ENCODE peak calls at places on chromosomes 12 and 14, in four cellular contexts. One of them, this sample, is unnamed.

GRCh38 chr14:58362798-58363412 is 32.8 kb upstream of the TOMM20L start:
- DNase-seq in aorta: no peak
- DNase-seq in sigmoid colon: no peak
- DNase-seq in testis: no peak
- DNase-seq in this sample: peak

GRCh38 chr14:35400707-35401421 is 3.7 kb downstream of the NFKBIA start:
- DNase-seq in testis: no peak
- DNase-seq in aorta: no peak
- DNase-seq in sigmoid colon: peak
- DNase-seq in this sample: peak

GRCh38 chr12:66066929-66067281 is 63.6 kb downstream of the LLPH start:
- DNase-seq in aorta: no peak
- DNase-seq in testis: no peak
- DNase-seq in sigmoid colon: no peak
- DNase-seq in this sample: no peak

GRCh38 chr14:85124896-85125295 is 405.0 kb upstream of the FLRT2 start:
- DNase-seq in aorta: no peak
- DNase-seq in testis: no peak
- DNase-seq in sigmoid colon: no peak
- DNase-seq in this sample: no peak

GRCh38 chr12:121392325-121392716 is 7.6 kb upstream of the RNF34 start:
- DNase-seq in sigmoid colon: no peak
- DNase-seq in aorta: no peak
- DNase-seq in testis: no peak
- DNase-seq in this sample: no peak

GRCh38 chr14:42475289-42475688 is 868.6 kb downstream of the LRFN5 start:
- DNase-seq in sigmoid colon: no peak
- DNase-seq in testis: no peak
- DNase-seq in aorta: no peak
- DNase-seq in this sample: no peak

GRCh38 chr14:56216631-56217379 is 98.6 kb downstream of the PELI2 start:
- DNase-seq in sigmoid colon: no peak
- DNase-seq in aorta: peak
- DNase-seq in testis: peak
- DNase-seq in this sample: peak

GRCh38 chr14:96265387-96265786 is 9.4 kb downstream of the BDKRB1 start:
- DNase-seq in aorta: no peak
- DNase-seq in testis: no peak
- DNase-seq in sigmoid colon: no peak
- DNase-seq in this sample: no peak

GRCh38 chr14:68548194-68549056 is 244.4 kb downstream of the ZFP36L1 start:
- DNase-seq in testis: peak
- DNase-seq in sigmoid colon: peak
- DNase-seq in aorta: peak
- DNase-seq in this sample: peak

GRCh38 chr12:107415834-107416233 is 269.8 kb upstream of the PWP1 start:
- DNase-seq in aorta: no peak
- DNase-seq in sigmoid colon: no peak
- DNase-seq in testis: no peak
- DNase-seq in this sample: no peak

GRCh38 chr14:44446965-44447364 is 60.1 kb downstream of the FSCB start:
- DNase-seq in aorta: no peak
- DNase-seq in sigmoid colon: no peak
- DNase-seq in testis: no peak
- DNase-seq in this sample: no peak

GRCh38 chr12:57611116-57611809 is at the start of gene ARHGEF25:
- DNase-seq in testis: peak
- DNase-seq in sigmoid colon: peak
- DNase-seq in aorta: peak
- DNase-seq in this sample: peak

GRCh38 chr12:88185988-88186387 is 43.9 kb downstream of the TMTC3 start:
- DNase-seq in testis: no peak
- DNase-seq in aorta: no peak
- DNase-seq in sigmoid colon: no peak
- DNase-seq in this sample: no peak

GRCh38 chr12:43824207-43824775 is 11.6 kb upstream of the TMEM117 start:
- DNase-seq in testis: no peak
- DNase-seq in aorta: no peak
- DNase-seq in sigmoid colon: no peak
- DNase-seq in this sample: no peak

GRCh38 chr14:93114713-93115068 is 1.0 kb downstream of the ITPK1 start:
- DNase-seq in testis: no peak
- DNase-seq in sigmoid colon: no peak
- DNase-seq in aorta: peak
- DNase-seq in this sample: no peak

GRCh38 chr12:68269727-68270126 is 16.3 kb upstream of the IL22 start:
- DNase-seq in testis: no peak
- DNase-seq in aorta: no peak
- DNase-seq in sigmoid colon: no peak
- DNase-seq in this sample: no peak

GRCh38 chr12:68267892-68268396 is 14.5 kb upstream of the IL22 start:
- DNase-seq in aorta: no peak
- DNase-seq in testis: no peak
- DNase-seq in sigmoid colon: no peak
- DNase-seq in this sample: peak

GRCh38 chr12:68271346-68271745 is 17.9 kb upstream of the IL22 start:
- DNase-seq in aorta: no peak
- DNase-seq in testis: no peak
- DNase-seq in sigmoid colon: no peak
- DNase-seq in this sample: peak

GRCh38 chr12:68270358-68270757 is 17.0 kb upstream of the IL22 start:
- DNase-seq in testis: no peak
- DNase-seq in aorta: no peak
- DNase-seq in sigmoid colon: no peak
- DNase-seq in this sample: no peak

DNA sequence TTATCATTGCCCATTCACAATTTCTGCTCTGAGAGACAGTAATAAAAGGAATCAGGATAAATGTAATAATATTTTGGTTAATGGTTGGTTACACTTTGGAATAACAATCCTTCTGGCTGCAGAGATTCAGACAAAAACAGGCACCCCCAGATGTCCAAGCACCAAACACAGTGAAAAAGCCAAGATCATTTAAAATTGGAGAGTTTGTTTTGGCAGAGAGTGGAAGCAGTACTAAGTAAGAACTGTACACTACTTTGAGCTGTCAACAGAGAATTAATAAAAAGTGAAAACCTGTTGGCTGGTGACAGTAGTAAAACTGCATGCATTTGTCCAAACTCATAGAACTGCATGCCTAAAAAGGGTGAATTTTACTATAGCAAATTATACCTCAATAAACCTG is 15.6 kb upstream of the IL22 start:
- DNase-seq in testis: no peak
- DNase-seq in sigmoid colon: no peak
- DNase-seq in aorta: no peak
- DNase-seq in this sample: no peak
- H3K27ac ChIP-seq in testis: no peak
- H3K27ac ChIP-seq in sigmoid colon: no peak
- H3K27ac ChIP-seq in aorta: no peak
- H3K27ac ChIP-seq in this sample: no peak

DNA sequence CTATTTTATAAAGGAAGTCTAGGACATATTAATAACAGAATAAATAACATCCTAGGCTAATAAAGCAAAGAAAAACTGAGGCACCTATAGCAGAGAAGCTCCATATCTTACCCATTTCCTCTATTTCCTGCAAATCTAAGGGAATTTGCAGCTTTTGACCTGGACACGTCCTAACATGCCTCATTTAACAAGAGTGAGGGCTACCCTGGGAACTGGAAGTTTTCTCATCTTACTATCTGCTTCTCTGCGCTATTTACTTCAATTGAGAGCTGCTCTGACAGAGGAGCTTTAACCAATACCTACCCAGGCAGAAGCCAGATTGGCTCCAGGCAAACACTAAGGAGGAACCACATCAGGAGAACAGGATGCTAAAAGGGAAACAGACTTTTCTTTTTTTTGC is 5.7 kb downstream of the YBX3 start:
- DNase-seq in sigmoid colon: no peak
- DNase-seq in aorta: no peak
- DNase-seq in testis: no peak
- DNase-seq in this sample: peak
- H3K27ac ChIP-seq in sigmoid colon: peak
- H3K27ac ChIP-seq in aorta: peak
- H3K27ac ChIP-seq in testis: peak
- H3K27ac ChIP-seq in this sample: no peak

GRCh38 chr14:75279153-75279738 is 618 bp downstream of the FOS start:
- DNase-seq in testis: peak
- DNase-seq in aorta: peak
- DNase-seq in sigmoid colon: peak
- DNase-seq in this sample: peak

GRCh38 chr14:75278422-75279152 is at the start of gene FOS:
- DNase-seq in aorta: peak
- DNase-seq in testis: peak
- DNase-seq in sigmoid colon: peak
- DNase-seq in this sample: peak

GRCh38 chr14:75280831-75281690 is 2.4 kb downstream of the FOS start:
- DNase-seq in sigmoid colon: peak
- DNase-seq in aorta: no peak
- DNase-seq in testis: no peak
- DNase-seq in this sample: peak

GRCh38 chr14:75280448-75280830 is 1.8 kb downstream of the FOS start:
- DNase-seq in sigmoid colon: peak
- DNase-seq in testis: no peak
- DNase-seq in aorta: no peak
- DNase-seq in this sample: no peak

DNA sequence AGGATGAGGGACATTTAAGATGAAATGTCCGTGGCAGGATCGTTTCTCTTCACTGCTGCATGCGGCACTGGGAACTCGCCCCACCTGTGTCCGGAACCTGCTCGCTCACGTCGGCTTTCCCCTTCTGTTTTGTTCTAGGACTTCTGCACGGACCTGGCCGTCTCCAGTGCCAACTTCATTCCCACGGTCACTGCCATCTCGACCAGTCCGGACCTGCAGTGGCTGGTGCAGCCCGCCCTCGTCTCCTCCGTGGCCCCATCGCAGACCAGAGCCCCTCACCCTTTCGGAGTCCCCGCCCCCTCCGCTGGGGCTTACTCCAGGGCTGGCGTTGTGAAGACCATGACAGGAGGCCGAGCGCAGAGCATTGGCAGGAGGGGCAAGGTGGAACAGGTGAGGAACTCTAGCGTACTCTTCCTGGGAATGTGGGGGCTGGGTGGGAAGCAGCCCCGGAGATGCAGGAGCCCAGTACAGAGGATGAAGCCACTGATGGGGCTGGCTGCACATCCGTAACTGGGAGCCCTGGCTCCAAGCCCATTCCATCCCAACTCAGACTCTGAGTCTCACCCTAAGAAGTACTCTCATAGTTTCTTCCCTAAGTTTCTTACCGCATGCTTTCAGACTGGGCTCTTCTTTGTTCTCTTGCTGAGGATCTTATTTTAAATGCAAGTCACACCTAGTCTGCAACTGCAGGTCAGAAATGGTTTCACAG is 1.3 kb downstream of the FOS start:
- DNase-seq in sigmoid colon: peak
- DNase-seq in testis: peak
- DNase-seq in aorta: peak
- DNase-seq in this sample: no peak
- H3K27ac ChIP-seq in sigmoid colon: peak
- H3K27ac ChIP-seq in testis: peak
- H3K27ac ChIP-seq in aorta: peak
- H3K27ac ChIP-seq in this sample: no peak

DNA sequence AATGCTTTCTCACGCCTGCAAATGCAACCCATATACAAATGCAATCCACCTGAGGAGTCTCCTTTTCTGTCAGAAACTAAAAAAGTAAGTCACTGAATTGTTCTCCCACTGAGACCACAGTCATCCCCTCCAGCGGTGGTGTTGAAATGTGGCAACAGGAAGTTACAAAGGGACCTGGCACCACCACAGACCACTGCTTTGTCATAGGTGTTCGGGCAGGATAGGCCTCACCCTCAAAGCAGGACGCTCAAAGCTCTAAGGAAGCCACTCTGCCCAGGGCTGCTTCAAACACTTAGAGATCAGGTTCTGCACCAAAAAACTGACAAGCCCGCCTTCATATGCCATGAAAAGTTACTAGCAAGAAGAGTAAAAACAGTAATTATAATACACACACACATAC is 11.3 kb downstream of the PHLDA1 start:
- DNase-seq in sigmoid colon: no peak
- DNase-seq in aorta: peak
- DNase-seq in testis: no peak
- DNase-seq in this sample: no peak
- H3K27ac ChIP-seq in sigmoid colon: peak
- H3K27ac ChIP-seq in aorta: peak
- H3K27ac ChIP-seq in testis: peak
- H3K27ac ChIP-seq in this sample: no peak

DNA sequence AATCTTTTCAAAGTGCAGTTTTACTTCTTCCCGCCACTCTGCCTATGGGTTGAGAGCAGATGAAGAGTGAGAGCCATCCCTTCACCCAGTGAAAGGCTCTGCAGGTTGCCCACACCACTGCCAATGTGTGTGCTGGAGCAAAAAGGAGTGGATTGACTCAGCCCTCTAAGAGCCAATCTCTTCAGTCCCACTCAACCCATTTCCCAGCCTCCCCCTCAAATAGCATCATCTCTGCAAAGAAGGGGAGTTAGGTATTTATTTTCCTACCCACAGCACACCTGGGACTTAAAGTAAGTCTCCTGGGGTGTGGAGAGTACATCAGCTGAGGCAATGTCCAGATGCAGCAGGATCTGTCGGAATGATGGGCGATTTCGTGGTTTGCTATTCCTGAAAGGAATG is 15.3 kb downstream of the MAP3K12 start:
- DNase-seq in testis: no peak
- DNase-seq in aorta: no peak
- DNase-seq in sigmoid colon: peak
- DNase-seq in this sample: no peak
- H3K27ac ChIP-seq in testis: no peak
- H3K27ac ChIP-seq in aorta: no peak
- H3K27ac ChIP-seq in sigmoid colon: no peak
- H3K27ac ChIP-seq in this sample: peak

GRCh38 chr12:25052191-25053020 is 103.5 kb upstream of the BCAT1 start:
- DNase-seq in aorta: peak
- DNase-seq in testis: no peak
- DNase-seq in sigmoid colon: no peak
- DNase-seq in this sample: peak
- H3K27ac ChIP-seq in aorta: no peak
- H3K27ac ChIP-seq in testis: no peak
- H3K27ac ChIP-seq in sigmoid colon: peak
- H3K27ac ChIP-seq in this sample: no peak

GRCh38 chr14:100732766-100733100 is 6.0 kb downstream of the DLK1 start:
- DNase-seq in testis: no peak
- DNase-seq in sigmoid colon: no peak
- DNase-seq in aorta: peak
- DNase-seq in this sample: no peak
- H3K27ac ChIP-seq in testis: no peak
- H3K27ac ChIP-seq in sigmoid colon: no peak
- H3K27ac ChIP-seq in aorta: no peak
- H3K27ac ChIP-seq in this sample: no peak

GRCh38 chr14:74476107-74476506 is 17.0 kb downstream of the NPC2 start:
- DNase-seq in aorta: no peak
- DNase-seq in sigmoid colon: no peak
- DNase-seq in testis: peak
- DNase-seq in this sample: no peak
- H3K27ac ChIP-seq in aorta: peak
- H3K27ac ChIP-seq in sigmoid colon: no peak
- H3K27ac ChIP-seq in testis: no peak
- H3K27ac ChIP-seq in this sample: no peak

This sample was measured in cardiac muscle cell.